ENCODE peak calls at places on chromosomes 3 and 15, in nine cellular contexts. A is A673; Z is CD8-positive, alpha-beta T cell; W is EH; T is HCEC 1CT; H is AG09309; X is neural progenitor cell; E is GM10248; Y is GM20000. D is an unnamed sample.

GRCh38 chr3:117921411-117921810 is 1113.2 kb downstream of the IGSF11 start:
- DNase-seq in T (no peak), Y (no peak), X (no peak), H (no peak), E (no peak), Z (no peak), A (no peak), W (no peak), D (no peak)

GRCh38 chr3:40206522-40206921 is 103.0 kb upstream of the EIF1B start:
- DNase-seq in X (no peak), Z (no peak), T (no peak), A (no peak), Y (no peak), W (no peak), H (no peak), E (no peak), D (no peak)

GRCh38 chr3:182007441-182007840 is 295.7 kb downstream of the SOX2 start:
- DNase-seq in E (no peak), A (no peak), H (no peak), W (no peak), X (no peak), Y (no peak), Z (no peak), T (no peak), D (no peak)

GRCh38 chr3:115275897-115276296 is 128.8 kb upstream of the ZBTB20 start:
- DNase-seq in Z (no peak), A (no peak), T (no peak), X (no peak), W (peak), Y (no peak), H (peak), E (no peak), D (no peak)

GRCh38 chr15:31235298-31236183 is 91.1 kb upstream of the KLF13 start:
- DNase-seq in Y (peak), Z (no peak), X (no peak), A (peak), W (peak), T (no peak), H (no peak), E (peak), D (peak)

GRCh38 chr15:75067123-75067854 is 43.9 kb downstream of the PPCDC start:
- DNase-seq in Y (no peak), Z (peak), T (peak), E (no peak), W (peak), H (no peak), A (no peak), X (no peak), D (no peak)

GRCh38 chr3:129502641-129503386 is 25.6 kb upstream of the RHO start:
- DNase-seq in T (no peak), X (no peak), W (no peak), A (no peak), E (no peak), Z (no peak), Y (no peak), H (no peak), D (peak)

GRCh38 chr15:61907753-61908086 is 152.5 kb downstream of the VPS13C start:
- DNase-seq in E (no peak), T (no peak), H (no peak), X (no peak), Y (no peak), A (no peak), Z (no peak), W (no peak), D (no peak)

GRCh38 chr3:56324473-56324872 is 143.8 kb downstream of the ERC2 start:
- DNase-seq in X (no peak), T (no peak), E (no peak), Y (no peak), H (no peak), Z (no peak), A (no peak), W (no peak), D (no peak)

GRCh38 chr15:98085003-98085639 is 124.6 kb downstream of the ARRDC4 start:
- DNase-seq in W (peak), Y (peak), Z (peak), H (peak), E (peak), A (peak), X (peak), T (peak), D (peak)

GRCh38 chr3:38117748-38118420 is 19.0 kb downstream of the ACAA1 start:
- DNase-seq in X (peak), A (peak), H (no peak), Z (peak), W (peak), E (peak), T (peak), Y (peak), D (peak)

GRCh38 chr3:150251654-150252053 is 156.4 kb upstream of the TSC22D2 start:
- DNase-seq in W (peak), X (no peak), Y (no peak), T (peak), Z (no peak), E (no peak), A (no peak), H (no peak), D (no peak)

GRCh38 chr15:65054333-65055200 is 9.4 kb downstream of the SLC51B start:
- DNase-seq in A (peak), Z (peak), W (peak), E (peak), X (peak), Y (peak), T (peak), H (peak), D (peak)

GRCh38 chr15:40081691-40082194 is 26.9 kb downstream of the BMF start:
- DNase-seq in Z (no peak), E (no peak), W (peak), Y (no peak), H (no peak), X (peak), A (peak), T (peak), D (peak)

GRCh38 chr15:36177590-36178281 is 401.7 kb upstream of the CDIN1 start:
- DNase-seq in Y (no peak), Z (no peak), W (peak), A (peak), X (no peak), T (no peak), E (no peak), H (no peak), D (no peak)

GRCh38 chr3:33089515-33089914 is 7.4 kb downstream of the GLB1 start:
- DNase-seq in W (no peak), Z (no peak), Y (no peak), A (no peak), E (no peak), H (no peak), T (no peak), X (no peak), D (no peak)

GRCh38 chr3:51024765-51025681 is 350.3 kb downstream of the DOCK3 start:
- DNase-seq in W (no peak), Z (peak), T (no peak), H (no peak), X (no peak), A (no peak), Y (peak), E (no peak), D (peak)

GRCh38 chr15:56411122-56411749 is 46.0 kb downstream of the TEX9 start:
- DNase-seq in W (no peak), E (no peak), H (no peak), T (no peak), Y (no peak), Z (no peak), A (peak), X (no peak), D (peak)

GRCh38 chr3:179181021-179181472 is 32.9 kb downstream of the PIK3CA start:
- DNase-seq in Z (no peak), Y (peak), W (peak), H (no peak), X (no peak), T (peak), A (peak), E (peak), D (no peak)

GRCh38 chr3:34106879-34107278 is 308.4 kb downstream of the PDCD6IP start:
- DNase-seq in Y (peak), Z (no peak), W (peak), X (peak), T (peak), E (peak), H (no peak), A (peak), D (peak)

GRCh38 chr3:16401273-16401672 is 112.2 kb downstream of the RFTN1 start:
- DNase-seq in H (no peak), Y (no peak), Z (no peak), A (no peak), W (no peak), E (no peak), X (no peak), T (no peak), D (no peak)

GRCh38 chr15:92582206-92582605 is 73.4 kb downstream of the FAM174B start:
- DNase-seq in A (no peak), Y (no peak), W (no peak), Z (no peak), E (no peak), T (no peak), X (no peak), H (no peak), D (no peak)

GRCh38 chr3:172616061-172616461 is 92.8 kb upstream of the TNFSF10 start:
- DNase-seq in X (no peak), H (no peak), Z (no peak), E (peak), Y (peak), T (no peak), W (peak), A (no peak), D (no peak)